ENCODE peak calls at places on chromosome 9, in eight cellular contexts. One of them, this sample, is unnamed.

GRCh38 chr9:19552693-19553092 is 143.9 kb downstream of the ACER2 start:
- DNase-seq in dorsolateral prefrontal cortex: no peak
- DNase-seq in ovary: no peak
- DNase-seq in brain microvascular endothelial cell: no peak
- DNase-seq in heart right ventricle: no peak
- DNase-seq in K562: no peak
- DNase-seq in lower lobe of right lung: no peak
- DNase-seq in A549: no peak
- DNase-seq in this sample: peak

GRCh38 chr9:132977626-132978450 is 656 bp upstream of the GFI1B start:
- DNase-seq in dorsolateral prefrontal cortex: peak
- DNase-seq in ovary: peak
- DNase-seq in brain microvascular endothelial cell: peak
- DNase-seq in heart right ventricle: peak
- DNase-seq in K562: peak
- DNase-seq in lower lobe of right lung: peak
- DNase-seq in A549: peak
- DNase-seq in this sample: peak

GRCh38 chr9:94687451-94687850 is 39.0 kb upstream of the AOPEP start:
- DNase-seq in dorsolateral prefrontal cortex: no peak
- DNase-seq in ovary: no peak
- DNase-seq in brain microvascular endothelial cell: no peak
- DNase-seq in heart right ventricle: no peak
- DNase-seq in K562: no peak
- DNase-seq in lower lobe of right lung: no peak
- DNase-seq in A549: no peak
- DNase-seq in this sample: no peak

GRCh38 chr9:128008171-128008570 is 27.4 kb upstream of the EEIG1 start:
- DNase-seq in dorsolateral prefrontal cortex: no peak
- DNase-seq in ovary: no peak
- DNase-seq in brain microvascular endothelial cell: no peak
- DNase-seq in heart right ventricle: no peak
- DNase-seq in K562: no peak
- DNase-seq in lower lobe of right lung: no peak
- DNase-seq in A549: no peak
- DNase-seq in this sample: peak

GRCh38 chr9:7980691-7981289 is 181.2 kb upstream of the DMAC1 start:
- DNase-seq in dorsolateral prefrontal cortex: no peak
- DNase-seq in ovary: no peak
- DNase-seq in brain microvascular endothelial cell: no peak
- DNase-seq in heart right ventricle: no peak
- DNase-seq in K562: no peak
- DNase-seq in lower lobe of right lung: no peak
- DNase-seq in A549: no peak
- DNase-seq in this sample: no peak

GRCh38 chr9:684950-685340 is 156.6 kb upstream of the DMRT1 start:
- DNase-seq in dorsolateral prefrontal cortex: no peak
- DNase-seq in ovary: no peak
- DNase-seq in brain microvascular endothelial cell: peak
- DNase-seq in heart right ventricle: no peak
- DNase-seq in K562: no peak
- DNase-seq in lower lobe of right lung: no peak
- DNase-seq in A549: no peak
- DNase-seq in this sample: no peak

GRCh38 chr9:110582156-110582555 is 2.6 kb upstream of the SVEP1 start:
- DNase-seq in dorsolateral prefrontal cortex: no peak
- DNase-seq in ovary: no peak
- DNase-seq in brain microvascular endothelial cell: no peak
- DNase-seq in heart right ventricle: no peak
- DNase-seq in K562: no peak
- DNase-seq in lower lobe of right lung: no peak
- DNase-seq in A549: no peak
- DNase-seq in this sample: no peak

GRCh38 chr9:34826999-34827538 is 117.1 kb upstream of the CCL21 start:
- DNase-seq in dorsolateral prefrontal cortex: no peak
- DNase-seq in ovary: peak
- DNase-seq in brain microvascular endothelial cell: no peak
- DNase-seq in heart right ventricle: no peak
- DNase-seq in K562: no peak
- DNase-seq in lower lobe of right lung: no peak
- DNase-seq in A549: no peak
- DNase-seq in this sample: no peak

GRCh38 chr9:106745457-106745856 is 117.5 kb upstream of the ZNF462 start:
- DNase-seq in dorsolateral prefrontal cortex: no peak
- DNase-seq in ovary: no peak
- DNase-seq in brain microvascular endothelial cell: no peak
- DNase-seq in heart right ventricle: no peak
- DNase-seq in K562: no peak
- DNase-seq in lower lobe of right lung: no peak
- DNase-seq in A549: no peak
- DNase-seq in this sample: no peak

GRCh38 chr9:133738806-133739150 is 626 bp upstream of the SARDH start:
- DNase-seq in dorsolateral prefrontal cortex: no peak
- DNase-seq in ovary: no peak
- DNase-seq in brain microvascular endothelial cell: no peak
- DNase-seq in heart right ventricle: no peak
- DNase-seq in K562: no peak
- DNase-seq in lower lobe of right lung: no peak
- DNase-seq in A549: no peak
- DNase-seq in this sample: no peak

GRCh38 chr9:94881946-94882345 is 155.4 kb downstream of the AOPEP start:
- DNase-seq in dorsolateral prefrontal cortex: no peak
- DNase-seq in ovary: no peak
- DNase-seq in brain microvascular endothelial cell: no peak
- DNase-seq in heart right ventricle: no peak
- DNase-seq in K562: no peak
- DNase-seq in lower lobe of right lung: no peak
- DNase-seq in A549: no peak
- DNase-seq in this sample: no peak

GRCh38 chr9:98117984-98118639 is 910 bp downstream of the TRIM14 start:
- DNase-seq in dorsolateral prefrontal cortex: no peak
- DNase-seq in ovary: no peak
- DNase-seq in brain microvascular endothelial cell: no peak
- DNase-seq in heart right ventricle: no peak
- DNase-seq in K562: peak
- DNase-seq in lower lobe of right lung: no peak
- DNase-seq in A549: peak
- DNase-seq in this sample: peak

GRCh38 chr9:76562511-76562911 is 103.5 kb downstream of the GCNT1 start:
- DNase-seq in dorsolateral prefrontal cortex: no peak
- DNase-seq in ovary: no peak
- DNase-seq in brain microvascular endothelial cell: peak
- DNase-seq in heart right ventricle: no peak
- DNase-seq in K562: no peak
- DNase-seq in lower lobe of right lung: no peak
- DNase-seq in A549: no peak
- DNase-seq in this sample: no peak

GRCh38 chr9:134648701-134649525 is 7.3 kb downstream of the COL5A1 start:
- DNase-seq in dorsolateral prefrontal cortex: no peak
- DNase-seq in ovary: no peak
- DNase-seq in brain microvascular endothelial cell: peak
- DNase-seq in heart right ventricle: no peak
- DNase-seq in K562: no peak
- DNase-seq in lower lobe of right lung: no peak
- DNase-seq in A549: no peak
- DNase-seq in this sample: no peak

GRCh38 chr9:78035369-78035993 is 3.9 kb upstream of the GNAQ start:
- DNase-seq in dorsolateral prefrontal cortex: peak
- DNase-seq in ovary: peak
- DNase-seq in brain microvascular endothelial cell: peak
- DNase-seq in heart right ventricle: no peak
- DNase-seq in K562: peak
- DNase-seq in lower lobe of right lung: no peak
- DNase-seq in A549: peak
- DNase-seq in this sample: peak

GRCh38 chr9:95796029-95796428 is 79.5 kb upstream of the ERCC6L2 start:
- DNase-seq in dorsolateral prefrontal cortex: no peak
- DNase-seq in ovary: no peak
- DNase-seq in brain microvascular endothelial cell: no peak
- DNase-seq in heart right ventricle: no peak
- DNase-seq in K562: no peak
- DNase-seq in lower lobe of right lung: no peak
- DNase-seq in A549: no peak
- DNase-seq in this sample: no peak

GRCh38 chr9:38339496-38339895 is 53.0 kb upstream of the ALDH1B1 start:
- DNase-seq in dorsolateral prefrontal cortex: peak
- DNase-seq in ovary: no peak
- DNase-seq in brain microvascular endothelial cell: no peak
- DNase-seq in heart right ventricle: no peak
- DNase-seq in K562: no peak
- DNase-seq in lower lobe of right lung: no peak
- DNase-seq in A549: no peak
- DNase-seq in this sample: no peak

GRCh38 chr9:130913599-130914416 is 17.2 kb upstream of the QRFP start:
- DNase-seq in dorsolateral prefrontal cortex: no peak
- DNase-seq in ovary: no peak
- DNase-seq in brain microvascular endothelial cell: no peak
- DNase-seq in heart right ventricle: no peak
- DNase-seq in K562: peak
- DNase-seq in lower lobe of right lung: no peak
- DNase-seq in A549: no peak
- DNase-seq in this sample: no peak
- H3K4me3 ChIP-seq in dorsolateral prefrontal cortex: no peak
- H3K4me3 ChIP-seq in ovary: no peak
- H3K4me3 ChIP-seq in brain microvascular endothelial cell: no peak
- H3K4me3 ChIP-seq in heart right ventricle: no peak
- H3K4me3 ChIP-seq in K562: no peak
- H3K4me3 ChIP-seq in lower lobe of right lung: no peak
- H3K4me3 ChIP-seq in A549: no peak
- H3K4me3 ChIP-seq in this sample: no peak

GRCh38 chr9:3451956-3452355 is 73.8 kb downstream of the RFX3 start:
- DNase-seq in dorsolateral prefrontal cortex: no peak
- DNase-seq in ovary: no peak
- DNase-seq in brain microvascular endothelial cell: no peak
- DNase-seq in heart right ventricle: no peak
- DNase-seq in K562: no peak
- DNase-seq in lower lobe of right lung: no peak
- DNase-seq in A549: no peak
- DNase-seq in this sample: no peak

GRCh38 chr9:3455088-3455487 is 70.7 kb downstream of the RFX3 start:
- DNase-seq in dorsolateral prefrontal cortex: no peak
- DNase-seq in ovary: no peak
- DNase-seq in brain microvascular endothelial cell: no peak
- DNase-seq in heart right ventricle: no peak
- DNase-seq in K562: no peak
- DNase-seq in lower lobe of right lung: no peak
- DNase-seq in A549: no peak
- DNase-seq in this sample: no peak

GRCh38 chr9:3459076-3459475 is 66.7 kb downstream of the RFX3 start:
- DNase-seq in dorsolateral prefrontal cortex: no peak
- DNase-seq in ovary: no peak
- DNase-seq in brain microvascular endothelial cell: no peak
- DNase-seq in heart right ventricle: no peak
- DNase-seq in K562: no peak
- DNase-seq in lower lobe of right lung: no peak
- DNase-seq in A549: no peak
- DNase-seq in this sample: no peak

GRCh38 chr9:3455712-3456111 is 70.1 kb downstream of the RFX3 start:
- DNase-seq in dorsolateral prefrontal cortex: no peak
- DNase-seq in ovary: no peak
- DNase-seq in brain microvascular endothelial cell: no peak
- DNase-seq in heart right ventricle: no peak
- DNase-seq in K562: no peak
- DNase-seq in lower lobe of right lung: no peak
- DNase-seq in A549: no peak
- DNase-seq in this sample: no peak

GRCh38 chr9:3457171-3457570 is 68.6 kb downstream of the RFX3 start:
- DNase-seq in dorsolateral prefrontal cortex: no peak
- DNase-seq in ovary: no peak
- DNase-seq in brain microvascular endothelial cell: no peak
- DNase-seq in heart right ventricle: no peak
- DNase-seq in K562: no peak
- DNase-seq in lower lobe of right lung: no peak
- DNase-seq in A549: no peak
- DNase-seq in this sample: no peak
- TF ChIP-seq CTCF in dorsolateral prefrontal cortex: no peak
- TF ChIP-seq CTCF in ovary: no peak
- TF ChIP-seq CTCF in brain microvascular endothelial cell: no peak
- TF ChIP-seq CTCF in heart right ventricle: no peak
- TF ChIP-seq CTCF in K562: no peak
- TF ChIP-seq CTCF in lower lobe of right lung: no peak
- TF ChIP-seq CTCF in A549: no peak
- TF ChIP-seq CTCF in this sample: no peak

DNA sequence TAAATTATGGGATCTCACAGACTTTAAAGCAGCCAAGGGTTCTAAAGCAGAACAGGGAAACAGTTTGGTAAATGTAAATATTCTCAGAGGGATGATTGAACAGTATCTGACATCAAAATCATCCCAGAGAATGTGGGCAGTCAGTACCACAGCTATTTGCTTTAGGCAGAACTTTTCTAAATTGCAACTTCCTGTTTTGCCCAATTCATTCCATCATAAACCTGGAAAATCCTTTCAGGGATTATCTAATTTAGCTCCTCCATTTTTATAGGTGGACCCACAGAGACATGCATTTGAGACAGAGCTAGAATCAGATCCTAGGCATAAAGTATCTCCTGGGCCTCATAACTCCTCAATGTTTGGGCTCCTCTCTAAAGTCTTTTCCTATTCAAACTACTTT is 12.4 kb downstream of the NR6A1 start:
- DNase-seq in dorsolateral prefrontal cortex: no peak
- DNase-seq in ovary: no peak
- DNase-seq in brain microvascular endothelial cell: no peak
- DNase-seq in heart right ventricle: no peak
- DNase-seq in K562: no peak
- DNase-seq in lower lobe of right lung: no peak
- DNase-seq in A549: no peak
- DNase-seq in this sample: no peak
- H3K27ac ChIP-seq in dorsolateral prefrontal cortex: no peak
- H3K27ac ChIP-seq in ovary: no peak
- H3K27ac ChIP-seq in brain microvascular endothelial cell: no peak
- H3K27ac ChIP-seq in heart right ventricle: no peak
- H3K27ac ChIP-seq in K562: peak
- H3K27ac ChIP-seq in lower lobe of right lung: no peak
- H3K27ac ChIP-seq in A549: peak
- H3K27ac ChIP-seq in this sample: no peak

GRCh38 chr9:20663133-20663532 is 20.9 kb upstream of the FOCAD start:
- DNase-seq in dorsolateral prefrontal cortex: no peak
- DNase-seq in ovary: no peak
- DNase-seq in brain microvascular endothelial cell: no peak
- DNase-seq in heart right ventricle: no peak
- DNase-seq in K562: no peak
- DNase-seq in lower lobe of right lung: no peak
- DNase-seq in A549: no peak
- DNase-seq in this sample: no peak

GRCh38 chr9:20664501-20664900 is 19.6 kb upstream of the FOCAD start:
- DNase-seq in dorsolateral prefrontal cortex: no peak
- DNase-seq in ovary: no peak
- DNase-seq in brain microvascular endothelial cell: no peak
- DNase-seq in heart right ventricle: no peak
- DNase-seq in K562: no peak
- DNase-seq in lower lobe of right lung: no peak
- DNase-seq in A549: no peak
- DNase-seq in this sample: no peak

GRCh38 chr9:20659474-20659962 is 24.5 kb upstream of the FOCAD start:
- DNase-seq in dorsolateral prefrontal cortex: no peak
- DNase-seq in ovary: no peak
- DNase-seq in brain microvascular endothelial cell: no peak
- DNase-seq in heart right ventricle: no peak
- DNase-seq in K562: no peak
- DNase-seq in lower lobe of right lung: no peak
- DNase-seq in A549: no peak
- DNase-seq in this sample: no peak

GRCh38 chr9:20662156-20662555 is 21.9 kb upstream of the FOCAD start:
- DNase-seq in dorsolateral prefrontal cortex: no peak
- DNase-seq in ovary: no peak
- DNase-seq in brain microvascular endothelial cell: no peak
- DNase-seq in heart right ventricle: no peak
- DNase-seq in K562: no peak
- DNase-seq in lower lobe of right lung: no peak
- DNase-seq in A549: no peak
- DNase-seq in this sample: no peak

GRCh38 chr9:20658677-20659473 is 25.2 kb upstream of the FOCAD start:
- DNase-seq in dorsolateral prefrontal cortex: no peak
- DNase-seq in ovary: no peak
- DNase-seq in brain microvascular endothelial cell: no peak
- DNase-seq in heart right ventricle: no peak
- DNase-seq in K562: no peak
- DNase-seq in lower lobe of right lung: no peak
- DNase-seq in A549: peak
- DNase-seq in this sample: no peak
- H3K4me3 ChIP-seq in dorsolateral prefrontal cortex: peak
- H3K4me3 ChIP-seq in ovary: peak
- H3K4me3 ChIP-seq in brain microvascular endothelial cell: peak
- H3K4me3 ChIP-seq in heart right ventricle: peak
- H3K4me3 ChIP-seq in K562: peak
- H3K4me3 ChIP-seq in lower lobe of right lung: peak
- H3K4me3 ChIP-seq in A549: peak
- H3K4me3 ChIP-seq in this sample: no peak

This sample was measured in WERI-Rb-1.